ENCODE peak calls at places on chromosomes 5 and 9, in ten cellular contexts. Z, N, W, R, F, I, H, A, D and Q are unnamed samples.

GRCh38 chr5:55303238-55303690 is 4.2 kb downstream of the DHX29 start:
- DNase-seq in Z (no peak), N (no peak), W (peak; percentile 77), R (no peak), F (no peak), I (no peak), H (no peak), A (no peak), D (no peak), Q (no peak)

GRCh38 chr5:156815988-156816599 is 34.0 kb upstream of the PPP1R2B start:
- DNase-seq in Z (no peak), N (no peak), W (no peak), R (no peak), F (no peak), I (peak; percentile 12), H (no peak), A (no peak), D (peak; percentile 26), Q (peak; percentile 17)

GRCh38 chr9:7228786-7229185 is 471.0 kb downstream of the KDM4C start:
- DNase-seq in Z (no peak), N (no peak), W (no peak), R (no peak), F (no peak), I (no peak), H (no peak), A (no peak), D (no peak), Q (no peak)

GRCh38 chr5:65172486-65173129 is 309.1 kb downstream of the ADAMTS6 start:
- DNase-seq in Z (no peak), N (no peak), W (no peak), R (no peak), F (no peak), I (no peak), H (no peak), A (no peak), D (no peak), Q (no peak)

GRCh38 chr5:150070277-150070638 is 16.1 kb downstream of the CSF1R start:
- DNase-seq in Z (no peak), N (no peak), W (no peak), R (no peak), F (no peak), I (no peak), H (no peak), A (peak; percentile 29), D (no peak), Q (no peak)

GRCh38 chr9:113844466-113844865 is 31.6 kb upstream of the ZNF618 start:
- DNase-seq in Z (no peak), N (no peak), W (no peak), R (no peak), F (no peak), I (peak; percentile 9), H (no peak), A (no peak), D (no peak), Q (no peak)

GRCh38 chr5:179393078-179393477 is 47.8 kb upstream of the ADAMTS2 start:
- DNase-seq in Z (peak; percentile 64), N (no peak), W (no peak), R (no peak), F (no peak), I (peak; percentile 19), H (no peak), A (no peak), D (no peak), Q (no peak)

GRCh38 chr9:33155393-33155792 is 11.7 kb downstream of the B4GALT1 start:
- DNase-seq in Z (peak; percentile 37), N (no peak), W (no peak), R (no peak), F (no peak), I (no peak), H (no peak), A (no peak), D (no peak), Q (no peak)

GRCh38 chr5:166354277-166354676 is 1937.2 kb upstream of the WWC1 start:
- DNase-seq in Z (no peak), N (no peak), W (no peak), R (no peak), F (no peak), I (no peak), H (no peak), A (no peak), D (no peak), Q (no peak)

GRCh38 chr5:166347051-166347450 is 1944.4 kb upstream of the WWC1 start:
- DNase-seq in Z (no peak), N (no peak), W (no peak), R (no peak), F (no peak), I (no peak), H (no peak), A (no peak), D (no peak), Q (no peak)

DNA sequence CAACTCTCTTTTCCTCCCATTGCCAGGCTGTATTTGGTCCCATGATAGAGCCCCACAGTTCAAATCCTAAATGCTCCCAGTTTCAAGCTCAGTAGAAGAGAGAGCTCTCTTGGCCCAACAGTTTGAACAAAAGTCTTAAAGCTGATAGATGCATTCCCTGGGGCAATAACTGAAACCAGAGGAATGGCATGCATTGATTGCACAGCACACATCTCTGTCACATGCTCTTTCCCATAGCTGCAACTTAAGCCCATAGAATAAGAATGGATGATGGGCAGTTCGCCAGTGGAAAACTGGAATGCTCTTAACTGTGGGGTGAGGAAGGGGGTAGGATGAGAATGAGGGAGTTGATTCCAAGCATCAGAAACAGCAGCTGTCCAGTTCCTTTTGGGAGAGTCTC is 1942.4 kb upstream of the WWC1 start:
- DNase-seq in Z (no peak), N (no peak), W (no peak), R (no peak), F (no peak), I (no peak), H (no peak), A (no peak), D (no peak), Q (no peak)
- H3K27ac ChIP-seq in Z (no peak overlapping the region), N (no peak overlapping the region), W (no peak overlapping the region), R (no peak overlapping the region), F (no peak overlapping the region), I (no peak overlapping the region), H (no peak overlapping the region), A (no peak overlapping the region), D (no peak overlapping the region), Q (no peak overlapping the region)

GRCh38 chr5:123155511-123155923 is 66.5 kb downstream of the PRDM6 start:
- DNase-seq in Z (no peak), N (no peak), W (no peak), R (no peak), F (no peak), I (no peak), H (no peak), A (no peak), D (no peak), Q (no peak)

GRCh38 chr5:123156577-123157296 is 67.7 kb downstream of the PRDM6 start:
- DNase-seq in Z (no peak), N (no peak), W (peak; percentile 86), R (no peak), F (no peak), I (no peak), H (no peak), A (no peak), D (no peak), Q (no peak)

GRCh38 chr5:123154857-123155467 is 65.9 kb downstream of the PRDM6 start:
- DNase-seq in Z (peak; percentile 69), N (no peak), W (no peak), R (no peak), F (no peak), I (no peak), H (peak; percentile 48), A (no peak), D (no peak), Q (no peak)

GRCh38 chr5:123163225-123163876 is 74.3 kb downstream of the PRDM6 start:
- DNase-seq in Z (no peak), N (no peak), W (no peak), R (no peak), F (no peak), I (no peak), H (no peak), A (no peak), D (no peak), Q (no peak)

GRCh38 chr5:123157797-123158528 is 68.9 kb downstream of the PRDM6 start:
- DNase-seq in Z (no peak), N (no peak), W (peak; percentile 58), R (no peak), F (no peak), I (no peak), H (no peak), A (no peak), D (no peak), Q (no peak)
- TF ChIP-seq CTCF in Z (no peak), N (no peak), W (peak; percentile 37), R (no peak), F (no peak), I (no peak), H (no peak), A (no peak), D (no peak), Q (no peak)

DNA sequence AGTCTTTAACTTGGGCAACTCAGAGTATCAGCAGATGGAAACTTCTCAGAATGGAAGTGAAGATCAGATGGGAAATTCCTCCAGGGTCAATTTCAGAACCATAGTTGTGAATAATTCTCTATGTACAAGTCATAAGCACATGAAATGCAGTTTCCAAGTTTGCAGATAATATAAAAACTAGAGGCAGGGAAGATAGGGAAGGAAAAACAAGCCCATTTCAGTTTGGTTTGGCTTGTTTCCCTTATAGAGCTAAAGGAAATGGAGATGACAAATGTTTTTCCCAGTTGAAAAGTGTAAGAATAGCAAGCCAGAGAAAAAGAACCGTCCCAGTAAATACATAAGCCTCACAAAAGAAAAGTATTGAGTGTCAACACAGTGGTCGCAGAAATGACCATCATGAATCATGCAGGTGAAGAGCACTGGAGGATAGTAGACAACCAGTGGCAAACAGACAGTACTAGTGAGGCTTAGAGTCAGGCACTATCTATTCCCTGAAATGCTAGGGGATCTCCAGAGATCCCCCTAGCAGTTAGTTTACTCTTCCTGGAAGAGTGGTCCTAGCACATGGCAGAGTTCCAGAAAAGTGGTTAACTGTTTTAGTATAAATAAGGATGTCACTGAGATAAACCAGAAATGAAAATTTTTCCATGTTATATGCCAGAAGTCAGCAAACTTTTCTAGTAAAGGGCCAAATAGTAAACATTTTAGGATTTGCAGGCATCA is 245.9 kb downstream of the SAXO1 start:
- DNase-seq in Z (no peak), N (no peak), W (no peak), R (no peak), F (no peak), I (no peak), H (no peak), A (no peak), D (no peak), Q (no peak)
- H3K27ac ChIP-seq in Z (peak overlapping the region; percentile 20), N (peak overlapping the region; percentile 83), W (no peak overlapping the region), R (peak overlapping the region; percentile 47), F (no peak overlapping the region), I (no peak overlapping the region), H (peak overlapping the region; percentile 56), A (peak overlapping the region; percentile 1), D (no peak overlapping the region), Q (peak overlapping the region; percentile 9)

DNA sequence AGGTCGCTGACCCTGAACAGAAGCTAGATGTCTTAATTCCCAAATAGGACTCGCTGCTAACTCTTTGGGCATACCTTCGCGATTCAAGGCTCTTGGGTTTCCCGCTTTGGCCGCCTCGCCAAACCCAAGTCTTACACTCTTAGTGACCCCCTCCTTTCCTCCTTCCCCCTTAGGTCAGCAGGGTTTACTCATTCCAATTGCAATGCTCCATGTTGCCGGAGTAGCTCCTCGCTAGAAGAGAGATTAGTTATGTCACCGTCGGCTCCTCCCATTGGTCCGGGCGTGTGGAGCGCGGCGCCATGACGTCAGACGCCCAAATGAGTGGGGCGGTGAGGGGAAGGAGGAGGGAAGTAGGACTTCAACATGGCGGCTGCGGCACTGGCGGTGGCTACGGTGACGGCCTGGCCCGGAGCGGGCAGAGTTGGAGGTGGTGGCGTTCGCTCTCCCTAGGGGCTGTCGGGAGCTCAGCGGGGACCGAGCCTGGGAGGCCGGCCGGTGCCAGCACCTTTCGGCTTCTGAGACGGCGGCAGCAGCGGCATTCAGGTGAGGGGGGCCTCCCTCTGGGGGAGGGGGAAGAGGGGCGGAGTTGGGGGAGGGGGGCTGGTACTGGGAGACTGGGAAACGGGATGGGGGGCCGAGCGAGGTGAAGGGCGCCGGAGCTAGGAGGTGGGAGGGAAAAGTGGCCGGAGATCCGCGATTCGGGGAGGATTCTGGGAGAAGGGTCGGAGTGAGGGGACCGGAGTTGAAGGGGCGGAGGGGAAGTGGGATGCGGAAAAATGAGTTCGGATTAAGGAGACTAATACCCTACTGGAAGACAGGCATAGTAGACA is at the start of gene UBAP1:
- DNase-seq in Z (peak; percentile 99), N (peak; percentile 96), W (peak; percentile 86), R (peak; percentile 98), F (peak; percentile 95), I (peak; percentile 99), H (peak; percentile 98), A (peak; percentile 98), D (peak; percentile 96), Q (peak; percentile 98)
- TF ChIP-seq CTCF in Z (no peak), N (peak; percentile 25), W (no peak), R (no peak), F (peak; percentile 19), I (no peak), H (no peak), A (peak; percentile 31), D (no peak), Q (peak; percentile 29)